ENCODE peak calls at places on chromosome X, in seven cellular contexts. N is breast epithelium, I is AG09309, A is ovary, H is ascending aorta, U is A549, T is cardiac fibroblast. M is an unnamed sample.

GRCh38 chrX:18725316-18725943 is 18.0 kb downstream of the PPEF1 start:
- DNase-seq in A (no peak), N (no peak), T (no peak), U (no peak), I (no peak), H (no peak), M (no peak)

GRCh38 chrX:130716822-130717405 is 186.1 kb downstream of the ENOX2 start:
- DNase-seq in A (no peak), T (no peak), H (no peak), I (no peak), U (no peak), N (no peak), M (peak)

GRCh38 chrX:130626521-130626920 is 224.7 kb downstream of the RBMX2 start:
- DNase-seq in H (no peak), N (no peak), I (peak), U (no peak), T (peak), A (no peak), M (peak)

GRCh38 chrX:114930227-114930626 is 87.2 kb downstream of the IL13RA2 start:
- DNase-seq in I (no peak), T (peak), A (no peak), N (no peak), H (no peak), U (no peak), M (no peak)

GRCh38 chrX:45479835-45480422 is 279.3 kb upstream of the DIPK2B start:
- DNase-seq in A (no peak), I (peak), N (no peak), T (peak), U (peak), H (no peak), M (peak)

GRCh38 chrX:146241902-146242301 is 424.3 kb downstream of the SLITRK2 start:
- DNase-seq in H (no peak), N (no peak), U (no peak), A (no peak), I (no peak), T (no peak), M (no peak)

GRCh38 chrX:119989905-119990408 is 46.4 kb upstream of the NKAP start:
- DNase-seq in H (no peak), U (no peak), T (no peak), A (no peak), N (no peak), I (no peak), M (no peak)

GRCh38 chrX:22577181-22577580 is 304.5 kb downstream of the CBLL2 start:
- DNase-seq in H (no peak), A (no peak), T (peak), U (peak), I (peak), N (no peak), M (peak)

GRCh38 chrX:101452051-101452450 is 33.2 kb upstream of the ARMCX4 start:
- DNase-seq in T (no peak), N (no peak), A (no peak), U (no peak), H (no peak), I (no peak), M (no peak)

GRCh38 chrX:155028749-155029360 is 2.2 kb downstream of the FUNDC2 start:
- DNase-seq in T (peak), H (no peak), I (no peak), A (no peak), N (no peak), U (peak), M (peak)

GRCh38 chrX:19793471-19793870 is 93.9 kb downstream of the SH3KBP1 start:
- DNase-seq in T (no peak), U (no peak), A (no peak), I (no peak), N (no peak), H (no peak), M (peak)

GRCh38 chrX:39212456-39212855 is 411.2 kb downstream of the MID1IP1 start:
- DNase-seq in A (no peak), N (no peak), U (no peak), T (no peak), H (no peak), I (no peak), M (no peak)

DNA sequence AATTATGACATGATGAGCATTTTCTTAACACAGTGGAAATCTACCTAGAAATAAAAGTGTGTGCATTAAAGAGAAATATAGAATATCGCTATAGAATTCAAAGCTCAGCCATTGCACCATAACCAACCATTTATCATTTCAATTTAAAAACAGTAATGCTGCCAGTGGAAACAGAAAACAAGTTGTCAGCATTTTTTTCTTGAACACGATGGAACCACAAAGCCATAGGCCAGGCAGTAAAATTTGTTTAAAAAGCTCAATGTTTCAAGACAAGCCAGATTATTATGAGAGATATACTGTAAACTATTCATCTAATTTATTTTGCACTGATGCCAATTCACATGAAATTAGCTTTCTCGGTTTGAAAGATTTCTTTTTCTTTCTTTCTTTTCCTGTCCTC is 46.7 kb upstream of the NRK start:
- DNase-seq in A (no peak), N (no peak), H (no peak), T (no peak), I (no peak), U (no peak), M (no peak)
- H3K4me3 ChIP-seq in A (no peak), N (no peak), H (no peak), T (no peak), I (no peak), U (no peak), M (no peak)

GRCh38 chrX:150365953-150366911 is 3.1 kb downstream of the MAMLD1 start:
- DNase-seq in T (peak), I (no peak), U (peak), N (peak), H (peak), A (peak), M (peak)
- TF ChIP-seq CTCF in T (peak), I (peak), U (peak), N (no peak), H (peak), A (no peak), M (peak)

DNA sequence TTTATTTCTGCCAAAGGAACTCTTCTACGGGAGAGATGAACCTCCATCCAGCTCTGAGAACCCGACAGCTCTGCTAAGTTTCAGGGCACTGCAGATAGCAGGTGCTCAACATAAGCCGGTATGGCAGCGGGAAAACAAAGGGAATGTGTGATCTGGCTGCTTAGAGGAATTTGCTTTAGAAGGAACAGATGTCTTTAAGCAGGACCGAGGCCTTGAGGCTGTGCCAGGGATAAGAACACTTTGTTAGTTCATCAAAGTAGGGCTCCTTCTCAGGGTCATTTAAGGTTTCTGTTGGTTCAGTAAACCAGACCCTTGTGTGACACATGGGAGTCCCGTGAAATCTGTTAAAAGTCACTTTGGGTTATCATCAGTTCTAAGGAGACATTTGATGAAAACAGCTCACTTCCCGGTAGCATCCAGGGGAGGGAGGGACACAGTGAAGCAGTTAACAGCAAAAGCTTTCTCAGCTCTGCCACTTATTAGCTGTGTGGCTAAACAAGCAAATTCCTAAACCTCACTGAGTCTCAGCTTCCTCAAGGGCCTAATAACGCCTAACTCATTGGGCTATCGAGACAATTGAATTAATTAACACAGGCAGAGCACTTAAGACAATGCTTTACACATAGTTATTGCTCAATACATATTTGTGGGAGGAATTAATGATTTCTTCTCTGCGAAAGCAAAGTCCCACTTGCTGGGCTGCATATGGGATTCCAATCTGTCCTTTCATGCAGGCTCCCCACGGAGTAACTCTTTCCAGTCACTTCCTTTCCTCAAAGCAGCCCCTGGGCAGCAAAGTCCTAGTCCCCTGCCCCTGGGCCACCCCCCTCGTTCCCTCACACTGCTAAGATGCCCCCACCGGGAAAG is 2.9 kb upstream of the FTSJ1 start:
- DNase-seq in H (no peak), A (peak), U (no peak), T (no peak), N (no peak), I (no peak), M (peak)
- H3K4me3 ChIP-seq in H (no peak), A (no peak), U (no peak), T (no peak), N (no peak), I (no peak), M (no peak)

DNA sequence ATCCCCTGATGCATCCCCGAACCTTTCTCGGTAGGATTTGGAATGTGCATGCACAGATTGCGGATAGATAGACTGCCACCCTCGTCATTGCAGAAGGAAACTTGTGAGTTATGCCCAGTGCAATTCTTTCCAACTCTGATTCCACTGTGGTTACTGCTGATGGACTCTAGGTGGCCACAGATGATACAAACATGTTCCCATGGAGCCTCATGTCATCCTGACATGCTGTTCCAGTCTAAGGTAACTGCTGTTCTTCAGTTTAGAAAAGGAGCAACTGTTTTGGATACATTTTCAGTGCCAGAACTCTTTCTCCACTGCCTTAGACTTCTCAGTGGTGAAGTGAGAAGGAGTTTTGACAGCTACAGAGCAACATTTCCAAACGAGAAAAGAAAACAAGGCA is 9.0 kb upstream of the VCX3B start:
- DNase-seq in N (no peak), T (no peak), H (no peak), I (no peak), A (no peak), U (peak), M (no peak)
- TF ChIP-seq CTCF in N (no peak), T (no peak), H (peak), I (no peak), A (no peak), U (no peak), M (no peak)

GRCh38 chrX:135421537-135421931 is 210 bp upstream of the SMIM10L2A start:
- DNase-seq in I (no peak), A (peak), N (peak), T (peak), H (peak), U (peak), M (peak)
- H3K4me3 ChIP-seq in I (peak), A (peak), N (peak), T (peak), H (peak), U (peak), M (peak)